ENCODE peak calls at places on chromosomes 16 and 17, in six cellular contexts. B is A549, H is transverse colon, Y is tibial nerve, U is stomach, E is sigmoid colon. V is an unnamed sample.

GRCh38 chr16:52861614-52862022 is 191.1 kb downstream of the CHD9NB start:
- DNase-seq in B (peak), H (peak), Y (no peak), U (no peak), E (no peak), V (peak)

GRCh38 chr17:47607481-47607880 is 42.2 kb upstream of the KPNB1 start:
- DNase-seq in B (no peak), H (no peak), Y (no peak), U (no peak), E (no peak), V (no peak)

GRCh38 chr16:88685156-88686061 is 898 bp downstream of the SNAI3 start:
- DNase-seq in B (peak), H (peak), Y (no peak), U (no peak), E (no peak), V (no peak)

GRCh38 chr17:17942846-17943245 is 29.4 kb downstream of the TOM1L2 start:
- DNase-seq in B (no peak), H (no peak), Y (no peak), U (no peak), E (no peak), V (no peak)

GRCh38 chr17:70584255-70584654 is 414.9 kb downstream of the KCNJ2 start:
- DNase-seq in B (no peak), H (no peak), Y (no peak), U (no peak), E (no peak), V (no peak)

GRCh38 chr17:78111727-78112507 is 16.6 kb downstream of the TMC6 start:
- DNase-seq in B (no peak), H (no peak), Y (no peak), U (no peak), E (peak), V (no peak)

GRCh38 chr16:88383401-88384221 is 852 bp downstream of the ZNF469 start:
- DNase-seq in B (peak), H (no peak), Y (no peak), U (peak), E (peak), V (no peak)

GRCh38 chr16:53415504-53415903 is 18.8 kb upstream of the RBL2 start:
- DNase-seq in B (peak), H (no peak), Y (no peak), U (no peak), E (no peak), V (no peak)

GRCh38 chr17:52389632-52390031 is 231.1 kb upstream of the CA10 start:
- DNase-seq in B (no peak), H (no peak), Y (no peak), U (no peak), E (no peak), V (no peak)

GRCh38 chr16:90047714-90048346 is 28.6 kb upstream of the DBNDD1 start:
- DNase-seq in B (no peak), H (no peak), Y (no peak), U (no peak), E (no peak), V (no peak)

GRCh38 chr16:88710556-88710955 is 4.3 kb downstream of the CTU2 start:
- DNase-seq in B (no peak), H (no peak), Y (no peak), U (no peak), E (no peak), V (no peak)

GRCh38 chr16:83011939-83012338 is 385.2 kb downstream of the CDH13 start:
- DNase-seq in B (no peak), H (no peak), Y (no peak), U (no peak), E (no peak), V (no peak)

GRCh38 chr16:728890-729744 is 2.2 kb downstream of the HAGHL start:
- DNase-seq in B (no peak), H (no peak), Y (no peak), U (no peak), E (no peak), V (no peak)

GRCh38 chr17:4632583-4632923 is 8.9 kb downstream of the ALOX15 start:
- DNase-seq in B (peak), H (no peak), Y (no peak), U (no peak), E (no peak), V (no peak)

GRCh38 chr16:11667824-11668589 is at the start of gene SNN:
- DNase-seq in B (peak), H (peak), Y (peak), U (peak), E (peak), V (peak)

GRCh38 chr17:12619444-12620199 is 46.1 kb upstream of the MYOCD start:
- DNase-seq in B (peak), H (no peak), Y (no peak), U (no peak), E (no peak), V (no peak)

GRCh38 chr16:24539850-24540484 is 601 bp downstream of the RBBP6 start:
- DNase-seq in B (peak), H (peak), Y (peak), U (peak), E (peak), V (no peak)

GRCh38 chr17:64152428-64153125 is 22.6 kb upstream of the ERN1 start:
- DNase-seq in B (no peak), H (no peak), Y (no peak), U (no peak), E (no peak), V (no peak)

GRCh38 chr16:83549836-83550569 is 257.8 kb upstream of the HSBP1 start:
- DNase-seq in B (no peak), H (no peak), Y (no peak), U (no peak), E (no peak), V (no peak)

GRCh38 chr17:73197141-73197540 is 4.3 kb downstream of the COG1 start:
- DNase-seq in B (no peak), H (no peak), Y (no peak), U (no peak), E (no peak), V (no peak)

DNA sequence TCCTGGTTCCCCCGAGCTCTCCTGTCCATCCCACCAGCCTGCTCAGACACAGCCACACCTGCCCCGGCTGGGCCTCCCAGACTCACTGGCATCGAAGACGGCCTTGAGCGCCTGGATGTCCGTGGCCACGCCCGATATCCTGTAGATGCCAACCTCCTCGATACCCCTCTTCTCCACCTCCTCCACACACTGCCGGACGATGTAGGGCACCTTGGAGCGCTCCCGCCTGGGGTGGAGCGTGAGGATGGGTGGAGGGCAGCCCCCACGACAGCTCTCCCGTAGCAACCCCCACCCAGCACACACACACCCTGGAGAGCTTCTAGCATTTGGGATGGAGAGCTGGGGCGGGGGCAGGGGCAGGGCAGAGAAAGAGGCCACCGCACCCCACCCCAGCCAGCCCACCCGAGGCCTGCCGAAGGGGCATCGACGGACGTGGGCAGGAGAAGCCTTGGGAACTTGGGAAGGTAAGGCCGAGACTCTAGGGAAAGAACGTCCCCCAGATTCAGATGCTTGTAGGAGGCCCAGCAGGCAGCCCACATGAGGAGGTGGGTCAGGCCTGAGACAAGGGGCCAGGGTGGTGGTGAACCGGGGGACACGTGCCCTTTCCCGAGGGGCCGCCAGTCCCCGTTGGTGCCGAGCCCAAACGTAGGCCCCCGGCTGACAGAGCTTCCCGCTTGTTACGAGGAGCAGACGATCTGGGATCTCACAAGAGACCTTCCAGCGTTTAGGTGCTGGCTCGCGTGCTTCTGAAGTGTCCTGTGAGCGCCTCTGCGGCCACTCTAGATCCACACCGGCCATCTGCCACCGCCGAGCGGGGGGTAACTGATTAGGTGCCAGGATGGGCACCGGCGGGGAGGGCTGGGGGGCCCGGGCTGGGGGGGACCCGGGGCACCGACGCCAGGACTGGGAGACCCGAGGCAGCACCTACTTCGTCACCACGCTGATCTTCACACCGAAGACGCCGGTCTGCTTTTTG is 15.1 kb downstream of the TIMM22 start:
- DNase-seq in B (no peak), H (no peak), Y (no peak), U (no peak), E (no peak), V (no peak)
- H3K27ac ChIP-seq in B (no peak), H (no peak), Y (no peak), U (no peak), E (no peak), V (no peak)

GRCh38 chr17:80413771-80414507 is 1.0 kb upstream of the ENDOV start:
- DNase-seq in B (no peak), H (no peak), Y (no peak), U (no peak), E (no peak), V (no peak)

GRCh38 chr17:80414803-80415625 is at the start of gene ENDOV:
- DNase-seq in B (peak), H (peak), Y (peak), U (peak), E (peak), V (peak)

GRCh38 chr17:80416260-80416939 is 1.4 kb downstream of the ENDOV start:
- DNase-seq in B (no peak), H (no peak), Y (no peak), U (no peak), E (no peak), V (no peak)

GRCh38 chr17:80415626-80416042 is 667 bp downstream of the ENDOV start:
- DNase-seq in B (no peak), H (no peak), Y (no peak), U (no peak), E (no peak), V (no peak)

DNA sequence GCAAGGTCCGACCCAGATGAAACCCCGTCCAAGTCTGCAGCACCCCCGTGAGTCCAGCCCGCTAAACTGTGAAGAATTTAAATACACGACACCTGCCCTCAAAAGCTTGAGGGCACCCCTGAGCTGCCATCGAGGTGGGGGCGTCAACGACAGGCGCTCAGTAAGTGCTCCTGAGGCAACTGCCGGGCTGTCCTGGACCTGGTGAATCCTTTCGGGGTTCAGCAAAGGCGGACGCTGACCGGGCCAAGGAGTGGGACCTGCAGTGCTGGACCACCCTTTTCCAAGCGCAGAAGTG is 512 bp upstream of the ENDOV start:
- DNase-seq in B (peak), H (no peak), Y (no peak), U (no peak), E (no peak), V (no peak)
- TF ChIP-seq CTCF in B (no peak), H (no peak), Y (no peak), U (no peak), E (no peak), V (no peak)

DNA sequence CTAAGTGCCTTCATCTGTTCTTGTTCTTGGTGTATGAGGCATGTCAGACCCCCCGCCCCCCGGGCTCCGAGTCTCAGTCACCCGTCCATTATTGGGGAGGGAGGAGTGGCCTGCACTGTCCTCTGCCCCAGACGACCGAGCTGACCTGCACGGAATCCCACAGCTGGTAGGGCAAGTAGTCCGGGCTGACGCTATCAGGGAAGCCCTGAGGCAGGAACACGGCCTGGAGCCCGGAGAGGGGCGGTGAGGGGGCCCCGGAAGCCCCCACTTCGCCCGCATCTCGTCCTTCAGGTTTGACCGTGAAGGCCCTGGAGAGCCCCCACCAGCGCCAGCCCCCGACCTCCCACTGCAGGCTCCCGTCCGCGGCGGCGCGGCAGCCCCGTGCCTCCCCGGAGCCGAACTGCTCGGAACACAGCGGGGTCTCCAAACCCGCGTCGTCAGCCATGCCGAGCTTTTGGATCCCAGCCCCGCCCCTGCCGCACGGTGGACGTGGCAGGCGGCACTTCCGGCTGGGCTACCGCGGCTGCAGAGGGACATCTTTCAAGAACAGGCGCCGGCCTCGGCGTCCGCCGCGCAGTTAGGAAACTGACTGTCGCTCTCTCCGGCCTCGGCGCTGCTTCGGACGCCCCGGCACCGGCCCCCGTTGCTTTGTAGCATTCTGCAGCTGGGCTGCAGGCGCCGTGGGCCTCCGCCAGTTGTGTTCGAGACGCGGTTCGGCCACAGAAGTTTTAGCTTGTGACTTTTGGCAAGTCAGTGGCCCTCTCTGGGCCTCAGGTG is at the start of gene RUSF1:
- DNase-seq in B (peak), H (peak), Y (peak), U (peak), E (peak), V (peak)
- TF ChIP-seq EP300 in B (no peak), H (no peak), Y (peak), U (peak), E (no peak), V (no peak)

GRCh38 chr16:85582177-85582888 is 30.8 kb upstream of the GSE1 start:
- DNase-seq in B (no peak), H (no peak), Y (no peak), U (no peak), E (no peak), V (no peak)
- H3K27ac ChIP-seq in B (no peak), H (peak), Y (no peak), U (no peak), E (no peak), V (no peak)

DNA sequence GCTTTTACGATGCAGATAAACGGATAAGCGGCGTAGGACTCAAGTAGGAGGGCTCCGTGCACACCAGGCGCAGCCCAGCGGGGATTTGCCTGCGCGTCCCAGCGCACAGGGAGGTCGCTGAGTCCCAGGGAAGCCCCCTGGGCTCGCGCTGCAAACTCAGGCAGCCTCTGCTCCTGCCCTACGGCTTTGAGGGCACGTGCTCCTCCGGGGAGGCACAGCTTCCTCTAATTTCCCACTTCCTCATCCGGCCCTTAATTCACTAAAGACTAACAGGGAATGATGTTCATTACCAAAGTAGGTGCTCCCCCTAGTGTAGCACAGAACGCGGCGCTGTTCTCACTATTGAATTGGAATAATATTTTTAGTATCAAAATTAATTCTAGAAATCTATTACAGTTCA is 825.4 kb downstream of the KCNJ18 start:
- DNase-seq in B (peak), H (no peak), Y (no peak), U (no peak), E (no peak), V (no peak)
- TF ChIP-seq CTCF in B (peak), H (no peak), Y (no peak), U (no peak), E (no peak), V (no peak)

GRCh38 chr17:40024901-40025300 is 9.7 kb downstream of the CSF3 start:
- DNase-seq in B (no peak), H (no peak), Y (no peak), U (no peak), E (no peak), V (no peak)

GRCh38 chr17:40025559-40025958 is 10.3 kb downstream of the CSF3 start:
- DNase-seq in B (no peak), H (no peak), Y (no peak), U (no peak), E (no peak), V (no peak)

GRCh38 chr17:40022497-40022896 is 7.3 kb downstream of the CSF3 start:
- DNase-seq in B (no peak), H (no peak), Y (no peak), U (no peak), E (no peak), V (no peak)

GRCh38 chr17:40022961-40023541 is 7.8 kb downstream of the CSF3 start:
- DNase-seq in B (no peak), H (peak), Y (no peak), U (peak), E (no peak), V (no peak)

DNA sequence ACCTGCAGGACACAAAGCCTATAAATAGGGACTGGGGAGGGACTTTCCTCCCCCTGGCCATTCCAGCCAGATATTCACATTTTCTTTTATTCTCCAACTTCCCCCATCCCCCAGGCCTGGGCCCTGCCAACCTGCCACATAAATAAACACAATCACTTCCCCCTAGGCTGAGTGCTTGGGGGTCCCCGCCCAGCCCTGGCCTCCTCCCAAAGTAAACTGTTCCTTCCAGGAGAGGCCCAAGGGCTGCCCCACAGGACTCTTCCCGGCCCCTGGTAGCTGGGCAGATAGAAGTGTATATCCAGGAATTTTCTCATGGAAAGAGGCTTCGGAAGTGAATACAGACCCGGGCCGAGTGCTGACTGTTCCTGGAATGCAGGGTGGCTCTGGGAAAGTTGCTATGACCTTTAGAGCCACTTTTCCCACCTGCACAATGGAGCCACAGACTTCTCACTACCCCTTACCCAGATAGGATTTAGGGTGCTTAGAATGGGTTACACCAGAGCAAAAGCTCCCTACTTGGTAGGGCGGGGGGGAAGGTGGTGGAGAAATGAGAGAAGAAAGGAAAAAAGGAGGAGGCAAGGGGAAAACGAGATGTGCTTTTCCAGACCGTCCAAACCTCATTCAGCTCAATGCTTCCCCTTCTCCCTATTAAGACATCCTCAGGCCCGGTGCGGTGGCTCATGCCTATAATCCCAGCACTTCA is 8.5 kb downstream of the CSF3 start:
- DNase-seq in B (no peak), H (peak), Y (no peak), U (peak), E (peak), V (no peak)
- TF ChIP-seq EP300 in B (no peak), H (no peak), Y (no peak), U (no peak), E (no peak), V (peak)

V was measured in esophagus muscularis mucosa.